ENCODE peak calls at places on chromosomes 4 and X, in ten cellular contexts. P, T, W, J, G, O, L, U, E and S are unnamed samples.

GRCh38 chr4:153067376-153067775 is 131.3 kb downstream of the FHDC1 start:
- DNase-seq in G (no peak), W (no peak), E (no peak), J (no peak), O (peak), P (no peak), T (no peak), U (no peak), L (no peak), S (no peak)

GRCh38 chr4:145804134-145804533 is 124.2 kb downstream of the C4orf51 start:
- DNase-seq in G (no peak), W (no peak), E (peak), J (no peak), P (no peak), T (no peak), L (no peak), U (no peak), O (peak), S (peak)

GRCh38 chrX:101079736-101080135 is 1.1 kb downstream of the TMEM35A start:
- DNase-seq in T (no peak), G (no peak), J (no peak), E (no peak), W (no peak), U (no peak), L (no peak), P (no peak), O (no peak), S (no peak)

GRCh38 chrX:10164879-10165278 is 8.1 kb downstream of the CLCN4 start:
- DNase-seq in T (no peak), G (no peak), P (no peak), J (no peak), O (no peak), E (no peak), L (no peak), U (no peak), W (no peak), S (no peak)

GRCh38 chr4:24078347-24078962 is 188.6 kb upstream of the PPARGC1A start:
- DNase-seq in P (no peak), O (no peak), L (no peak), W (no peak), G (no peak), E (no peak), T (no peak), J (no peak), U (no peak), S (no peak)

GRCh38 chrX:13387656-13388421 is 68.0 kb upstream of the ATXN3L start:
- DNase-seq in O (peak), J (no peak), E (no peak), T (no peak), U (no peak), G (peak), L (no peak), W (no peak), P (no peak), S (no peak)

GRCh38 chr4:56653461-56654237 is 27.4 kb downstream of the HOPX start:
- DNase-seq in E (no peak), P (peak), G (peak), L (no peak), U (no peak), W (no peak), O (no peak), T (no peak), J (no peak), S (no peak)

GRCh38 chr4:161197912-161198311 is 965.9 kb downstream of the FSTL5 start:
- DNase-seq in W (no peak), J (no peak), U (no peak), P (no peak), E (no peak), T (no peak), L (no peak), G (no peak), O (no peak), S (no peak)

GRCh38 chrX:140764401-140764919 is 54.9 kb downstream of the LINC00632 start:
- DNase-seq in E (no peak), P (peak), U (no peak), L (no peak), O (peak), W (no peak), J (peak), T (no peak), G (peak), S (no peak)

GRCh38 chrX:12709047-12709446 is 82.2 kb upstream of the PRPS2 start:
- DNase-seq in G (no peak), W (no peak), T (no peak), L (no peak), J (no peak), U (no peak), P (no peak), E (no peak), O (no peak), S (no peak)

GRCh38 chr4:14916554-14917304 is 85.6 kb upstream of the CPEB2 start:
- DNase-seq in W (no peak), E (no peak), P (no peak), G (no peak), U (no peak), J (no peak), O (peak), T (no peak), L (peak), S (peak)

GRCh38 chr4:153798901-153799707 is 10.2 kb upstream of the SFRP2 start:
- DNase-seq in G (no peak), J (no peak), O (no peak), E (no peak), U (no peak), P (no peak), T (no peak), L (no peak), W (no peak), S (no peak)

GRCh38 chr4:26020896-26021295 is 106.9 kb downstream of the SMIM20 start:
- DNase-seq in J (no peak), W (no peak), E (no peak), U (no peak), G (no peak), O (peak), T (no peak), L (no peak), P (no peak), S (peak)

GRCh38 chr4:59762344-59762743 is 1437.8 kb upstream of the ADGRL3 start:
- DNase-seq in U (no peak), J (no peak), O (no peak), L (no peak), W (no peak), G (no peak), P (no peak), T (no peak), E (no peak), S (no peak)

GRCh38 chr4:56183344-56183959 is 203.8 kb downstream of the AASDH start:
- DNase-seq in O (no peak), L (no peak), T (no peak), J (no peak), U (no peak), P (no peak), W (no peak), G (peak), E (no peak), S (no peak)

GRCh38 chr4:71266090-71266794 is 72.6 kb upstream of the SLC4A4 start:
- DNase-seq in T (no peak), G (no peak), O (peak), W (no peak), L (no peak), P (no peak), E (peak), U (no peak), J (no peak), S (peak)

GRCh38 chrX:136266828-136267227 is 15.6 kb upstream of the MAP7D3 start:
- DNase-seq in W (no peak), O (no peak), T (no peak), L (no peak), U (no peak), E (no peak), G (no peak), J (no peak), P (no peak), S (no peak)

GRCh38 chr4:175444512-175444911 is 367.6 kb downstream of the GPM6A start:
- DNase-seq in G (no peak), T (no peak), U (no peak), W (no peak), O (no peak), L (no peak), P (no peak), E (no peak), J (no peak), S (no peak)

GRCh38 chr4:79281577-79282359 is 44.1 kb downstream of the NAA11 start:
- DNase-seq in O (no peak), J (no peak), L (no peak), P (no peak), G (no peak), E (no peak), T (no peak), U (no peak), W (no peak), S (no peak)

GRCh38 chr4:156593464-156593863 is 378.1 kb downstream of the PDGFC start:
- DNase-seq in O (no peak), P (no peak), E (no peak), J (no peak), T (no peak), W (no peak), G (no peak), U (no peak), L (no peak), S (no peak)

GRCh38 chr4:94507708-94508107 is 56.0 kb downstream of the PDLIM5 start:
- DNase-seq in P (no peak), J (peak), U (no peak), E (peak), W (no peak), L (no peak), G (peak), T (no peak), O (peak), S (no peak)

GRCh38 chr4:1578301-1578781 is 105.8 kb downstream of the FAM53A start:
- DNase-seq in L (no peak), W (no peak), J (no peak), G (no peak), E (no peak), U (peak), P (peak), T (no peak), O (no peak), S (no peak)

GRCh38 chrX:103913356-103914020 is 48.9 kb upstream of the TMSB15B start:
- DNase-seq in E (no peak), O (peak), U (no peak), G (no peak), W (no peak), T (no peak), P (no peak), J (no peak), L (peak), S (no peak)

GRCh38 chr4:83552924-83553323 is 17.0 kb downstream of the GPAT3 start:
- DNase-seq in O (peak), T (no peak), J (no peak), W (no peak), P (no peak), E (peak), G (peak), U (no peak), L (no peak), S (peak)

GRCh38 chr4:159103406-159104131 is 690 bp downstream of the RAPGEF2 start:
- DNase-seq in U (peak), O (peak), E (no peak), L (no peak), P (peak), T (peak), W (peak), J (peak), G (peak), S (no peak)

GRCh38 chr4:182764137-182764536 is 153.0 kb downstream of the DCTD start:
- DNase-seq in T (no peak), P (no peak), L (no peak), U (no peak), G (no peak), O (peak), E (no peak), J (no peak), W (no peak), S (no peak)

GRCh38 chr4:85732124-85732523 is 257.2 kb downstream of the ARHGAP24 start:
- DNase-seq in G (no peak), W (no peak), L (no peak), U (peak), T (no peak), P (no peak), O (no peak), J (no peak), E (no peak), S (no peak)

GRCh38 chrX:150199803-150200202 is 163.3 kb upstream of the MAMLD1 start:
- DNase-seq in U (no peak), T (no peak), E (no peak), W (no peak), L (no peak), J (no peak), O (no peak), P (no peak), G (no peak), S (no peak)

GRCh38 chrX:100411802-100412333 is 1.8 kb upstream of the PCDH19 start:
- DNase-seq in J (no peak), W (no peak), L (no peak), G (no peak), U (no peak), P (no peak), O (no peak), E (no peak), T (no peak), S (no peak)